ENCODE peak calls at places on chromosomes 6 and 20, in seven cellular contexts. T, V, B, G, F, D and U are unnamed samples.

GRCh38 chr20:60365063-60365640 is 406.9 kb downstream of the CDH26 start:
- DNase-seq in T (no peak), V (no peak), B (no peak), G (no peak), F (no peak), D (no peak), U (no peak)

GRCh38 chr6:23170044-23170443 is 600.7 kb downstream of the HDGFL1 start:
- DNase-seq in T (no peak), V (no peak), B (no peak), G (no peak), F (no peak), D (no peak), U (no peak)

GRCh38 chr20:25035924-25036323 is 22.0 kb downstream of the ACSS1 start:
- DNase-seq in T (no peak), V (no peak), B (no peak), G (no peak), F (no peak), D (no peak), U (no peak)

GRCh38 chr6:12275084-12275483 is 15.1 kb upstream of the EDN1 start:
- DNase-seq in T (peak; percentile 76), V (no peak), B (no peak), G (no peak), F (peak; percentile 44), D (no peak), U (no peak)

GRCh38 chr6:24951831-24952299 is 16.1 kb upstream of the RIPOR2 start:
- DNase-seq in T (no peak), V (peak; percentile 43), B (no peak), G (no peak), F (no peak), D (no peak), U (no peak)

GRCh38 chr6:5968817-5969726 is 37.7 kb downstream of the NRN1 start:
- DNase-seq in T (peak; percentile 89), V (peak; percentile 49), B (no peak), G (no peak), F (no peak), D (no peak), U (no peak)

GRCh38 chr6:128500017-128500416 is 20.4 kb downstream of the PTPRK start:
- DNase-seq in T (peak; percentile 46), V (no peak), B (no peak), G (no peak), F (no peak), D (no peak), U (no peak)

GRCh38 chr20:49867453-49868215 is 47.7 kb downstream of the SPATA2 start:
- DNase-seq in T (no peak), V (no peak), B (no peak), G (no peak), F (no peak), D (peak; percentile 23), U (no peak)

GRCh38 chr20:34557936-34558319 is 590 bp upstream of the MAP1LC3A start:
- DNase-seq in T (no peak), V (no peak), B (no peak), G (no peak), F (no peak), D (no peak), U (no peak)

GRCh38 chr6:168619560-168620314 is 178.8 kb downstream of the SMOC2 start:
- DNase-seq in T (no peak), V (no peak), B (no peak), G (no peak), F (no peak), D (no peak), U (no peak)

GRCh38 chr6:126268087-126268486 is 71.8 kb upstream of the CENPW start:
- DNase-seq in T (no peak), V (no peak), B (no peak), G (no peak), F (peak; percentile 9), D (no peak), U (no peak)

GRCh38 chr6:15953152-15953880 is 175.6 kb upstream of the MYLIP start:
- DNase-seq in T (no peak), V (no peak), B (no peak), G (no peak), F (no peak), D (no peak), U (no peak)

GRCh38 chr20:63653041-63653973 is at the start of gene STMN3:
- DNase-seq in T (peak; percentile 61), V (peak; percentile 80), B (peak; percentile 32), G (peak; percentile 93), F (peak; percentile 97), D (peak; percentile 94), U (no peak)

GRCh38 chr20:51444472-51444871 is 98.0 kb downstream of the NFATC2 start:
- DNase-seq in T (no peak), V (no peak), B (peak; percentile 69), G (no peak), F (no peak), D (no peak), U (no peak)

GRCh38 chr6:154331750-154332149 is 24.9 kb downstream of the IPCEF1 start:
- DNase-seq in T (no peak), V (no peak), B (no peak), G (no peak), F (no peak), D (no peak), U (no peak)

GRCh38 chr6:154329350-154330170 is 27.0 kb downstream of the IPCEF1 start:
- DNase-seq in T (no peak), V (no peak), B (no peak), G (no peak), F (no peak), D (no peak), U (no peak)
- H3K4me3 ChIP-seq in T (no peak overlapping the region), V (no peak overlapping the region), B (no peak overlapping the region), G (no peak overlapping the region), F (no peak overlapping the region), D (no peak overlapping the region), U (no peak overlapping the region)

GRCh38 chr20:36861625-36861874 is 14.4 kb upstream of the TLDC2 start:
- DNase-seq in T (no peak), V (no peak), B (no peak), G (no peak), F (no peak), D (no peak), U (no peak)

GRCh38 chr20:36859700-36860330 is 16.1 kb upstream of the TLDC2 start:
- DNase-seq in T (no peak), V (no peak), B (no peak), G (no peak), F (no peak), D (no peak), U (no peak)

GRCh38 chr20:36860811-36861624 is 14.9 kb upstream of the TLDC2 start:
- DNase-seq in T (no peak), V (no peak), B (no peak), G (no peak), F (no peak), D (no peak), U (no peak)

GRCh38 chr20:36859282-36859555 is 16.7 kb upstream of the TLDC2 start:
- DNase-seq in T (no peak), V (no peak), B (no peak), G (no peak), F (no peak), D (no peak), U (no peak)

DNA sequence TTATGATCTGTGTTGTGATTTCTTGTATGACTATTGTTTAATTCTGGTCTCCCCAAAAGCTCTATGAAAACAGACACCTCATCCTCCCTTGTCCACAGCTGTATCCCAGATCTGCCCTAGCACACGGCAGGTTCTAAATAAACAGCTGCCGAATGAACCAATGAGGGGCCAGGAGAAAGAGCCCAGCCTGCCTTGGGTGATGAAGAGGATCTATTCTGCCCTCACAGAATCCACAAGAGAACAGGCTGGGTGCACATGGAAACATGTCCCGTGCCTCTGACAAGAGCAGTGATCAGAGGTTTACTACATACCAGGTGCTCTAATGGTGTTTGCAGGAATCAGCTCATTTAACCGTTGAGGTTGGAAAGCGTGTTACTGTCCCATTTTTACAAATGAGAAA is 15.6 kb upstream of the TLDC2 start:
- DNase-seq in T (no peak), V (no peak), B (no peak), G (no peak), F (no peak), D (no peak), U (no peak)
- H3K4me3 ChIP-seq in T (no peak overlapping the region), V (no peak overlapping the region), B (no peak overlapping the region), G (no peak overlapping the region), F (peak overlapping the region; percentile 75), D (no peak overlapping the region), U (no peak overlapping the region)

DNA sequence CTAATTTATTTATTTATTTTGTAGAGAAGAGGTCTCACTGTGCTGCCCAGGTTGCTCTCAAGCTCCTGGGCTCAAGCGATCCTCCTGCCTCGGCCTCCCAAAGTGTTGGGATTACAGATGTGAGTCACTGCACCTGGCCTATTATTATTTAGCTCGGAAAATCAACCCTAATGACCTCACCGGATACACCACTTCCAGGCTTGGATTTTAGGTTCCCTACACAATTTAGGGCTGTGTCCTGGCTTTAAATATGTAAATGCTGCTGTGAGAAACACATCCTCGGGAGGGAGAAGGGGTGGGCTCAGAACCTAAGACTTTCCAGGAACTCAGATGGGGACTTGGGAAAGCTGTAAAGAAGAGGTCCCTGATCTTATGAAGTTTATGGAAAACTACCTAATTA is 51.0 kb upstream of the SLC32A1 start:
- DNase-seq in T (no peak), V (no peak), B (no peak), G (no peak), F (no peak), D (peak; percentile 59), U (no peak)
- H3K4me3 ChIP-seq in T (no peak overlapping the region), V (no peak overlapping the region), B (no peak overlapping the region), G (no peak overlapping the region), F (peak overlapping the region; percentile 64), D (peak overlapping the region; percentile 71), U (no peak overlapping the region)

DNA sequence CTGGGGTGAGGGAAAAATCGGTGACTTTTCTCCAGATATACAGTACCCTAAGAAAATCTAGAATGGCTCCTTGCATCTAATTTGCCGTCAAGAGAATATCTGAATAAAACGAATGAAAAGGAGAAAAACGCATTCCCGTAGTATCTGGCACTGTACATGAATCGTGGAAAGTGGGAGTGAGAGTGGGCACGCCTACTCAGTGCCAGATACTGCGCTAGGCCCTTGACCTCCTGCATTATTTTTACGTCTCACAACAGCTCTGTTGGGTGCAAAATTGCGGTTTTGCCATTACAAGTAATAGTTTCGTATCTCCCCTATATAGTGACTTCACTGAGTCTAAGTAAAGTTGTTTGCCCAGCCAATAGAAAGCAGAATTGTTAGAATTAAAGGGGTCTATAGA is 1.3 kb downstream of the CALHM6 start:
- DNase-seq in T (no peak), V (no peak), B (no peak), G (no peak), F (no peak), D (no peak), U (no peak)
- H3K4me3 ChIP-seq in T (no peak overlapping the region), V (no peak overlapping the region), B (peak overlapping the region; percentile 38), G (peak overlapping the region; percentile 21), F (no peak overlapping the region), D (peak overlapping the region; percentile 51), U (peak overlapping the region; percentile 50)

GRCh38 chr6:137975058-137975940 is 108.2 kb downstream of the TNFAIP3 start:
- DNase-seq in T (peak; percentile 54), V (no peak), B (no peak), G (no peak), F (no peak), D (no peak), U (no peak)
- H3K4me3 ChIP-seq in T (no peak overlapping the region), V (no peak overlapping the region), B (no peak overlapping the region), G (no peak overlapping the region), F (no peak overlapping the region), D (no peak overlapping the region), U (no peak overlapping the region)

DNA sequence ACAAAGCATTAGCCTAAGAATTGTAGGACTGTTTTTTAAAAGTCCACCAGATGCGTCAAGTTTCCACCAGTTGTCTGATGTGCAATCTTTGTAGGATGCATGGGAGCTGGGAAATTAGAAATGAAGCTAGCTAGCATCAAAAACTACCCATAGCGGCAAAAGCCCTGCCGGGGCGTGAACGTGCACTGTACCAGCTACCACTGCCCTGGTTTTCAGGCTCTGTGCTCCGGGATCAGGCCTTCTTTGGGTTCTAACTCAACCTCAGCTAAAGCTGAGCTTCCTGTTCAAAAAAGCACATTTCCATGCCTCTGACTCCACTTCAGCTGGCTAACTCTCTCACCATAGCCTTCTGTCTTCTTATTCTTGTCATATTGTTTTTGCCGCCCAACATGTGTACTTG is 26.9 kb upstream of the FUCA2 start:
- DNase-seq in T (no peak), V (no peak), B (no peak), G (no peak), F (no peak), D (no peak), U (no peak)
- H3K4me3 ChIP-seq in T (no peak overlapping the region), V (no peak overlapping the region), B (no peak overlapping the region), G (no peak overlapping the region), F (no peak overlapping the region), D (no peak overlapping the region), U (no peak overlapping the region)